ENCODE peak calls at places on chromosomes 3 and 15, in five cellular contexts. L is GM23248; W is aorta; F is SK-N-SH; I is CD4-positive, alpha-beta T cell. T is an unnamed sample.
A peak's percentile ranks its signal among the peaks of the same experiment; 100 is the strongest.

GRCh38 chr15:91603681-91604080 is 249.8 kb upstream of the SLCO3A1 start:
- DNase-seq in I (no peak), W (no peak), F (no peak), L (peak; percentile 1), T (no peak)

GRCh38 chr3:65548848-65549625 is 489.7 kb downstream of the MAGI1 start:
- DNase-seq in W (peak; percentile 45), I (no peak), L (peak; percentile 47), F (peak; percentile 84), T (peak; percentile 55)

GRCh38 chr3:61996351-61996750 is 377.0 kb downstream of the FEZF2 start:
- DNase-seq in I (no peak), L (peak; percentile 12), W (no peak), F (no peak), T (no peak)

GRCh38 chr3:178772746-178773145 is 236.5 kb downstream of the KCNMB2 start:
- DNase-seq in I (no peak), F (no peak), L (no peak), W (no peak), T (no peak)

GRCh38 chr3:32285910-32286309 is 47.4 kb downstream of the CMTM8 start:
- DNase-seq in L (no peak), W (no peak), F (no peak), I (no peak), T (no peak)

GRCh38 chr15:71069693-71070092 is 45.6 kb upstream of the THSD4 start:
- DNase-seq in F (no peak), I (no peak), W (no peak), L (no peak), T (no peak)

GRCh38 chr3:80190051-80190450 is 422.3 kb upstream of the ROBO1 start:
- DNase-seq in L (peak; percentile 29), I (no peak), W (no peak), F (no peak), T (no peak)

GRCh38 chr15:100713163-100713867 is 110.9 kb downstream of the ASB7 start:
- DNase-seq in W (no peak), F (no peak), L (peak; percentile 71), I (no peak), T (no peak)

GRCh38 chr3:129305592-129306091 is 27.0 kb downstream of the HMCES start:
- DNase-seq in I (no peak), F (no peak), W (peak; percentile 93), L (peak; percentile 77), T (peak; percentile 48)

GRCh38 chr15:52172869-52173268 is 18.3 kb downstream of the GNB5 start:
- DNase-seq in I (no peak), L (no peak), W (no peak), F (no peak), T (no peak)

GRCh38 chr15:48617619-48618018 is 27.9 kb downstream of the FBN1 start:
- DNase-seq in L (peak; percentile 75), F (no peak), I (no peak), W (peak; percentile 68), T (no peak)

GRCh38 chr3:172305552-172305951 is 142.7 kb downstream of the GHSR start:
- DNase-seq in F (no peak), L (peak; percentile 90), I (no peak), W (no peak), T (no peak)

GRCh38 chr15:99019558-99020540 is 12.3 kb upstream of the PGPEP1L start:
- DNase-seq in L (peak; percentile 95), F (no peak), W (no peak), I (no peak), T (no peak)

GRCh38 chr3:154389861-154390260 is 40.1 kb downstream of the GPR149 start:
- DNase-seq in I (no peak), F (no peak), W (no peak), L (no peak), T (no peak)

GRCh38 chr3:69081583-69082262 is 1.6 kb upstream of the UBA3 start:
- DNase-seq in W (no peak), I (no peak), F (peak; percentile 38), L (no peak), T (no peak)

GRCh38 chr15:26667222-26667988 is 105.5 kb downstream of the GABRB3 start:
- DNase-seq in I (no peak), L (no peak), W (no peak), F (no peak), T (peak; percentile 51)

GRCh38 chr3:56778904-56779303 is 22.8 kb downstream of the ARHGEF3 start:
- DNase-seq in W (no peak), F (no peak), I (no peak), L (no peak), T (no peak)

GRCh38 chr15:97177135-97177704 is 783.3 kb upstream of the ARRDC4 start:
- DNase-seq in F (no peak), W (no peak), L (no peak), I (no peak), T (no peak)

GRCh38 chr3:51982352-51982837 is 940 bp upstream of the ACY1 start:
- DNase-seq in W (no peak), F (peak; percentile 87), I (no peak), L (peak; percentile 59), T (peak; percentile 80)

GRCh38 chr15:26590673-26591072 is 182.2 kb downstream of the GABRB3 start:
- DNase-seq in L (no peak), F (no peak), I (no peak), W (no peak), T (no peak)

GRCh38 chr3:158837232-158837631 is 35.4 kb downstream of the MFSD1 start:
- DNase-seq in F (no peak), L (no peak), W (no peak), I (no peak), T (no peak)

GRCh38 chr15:28975766-28976179 is 90.0 kb downstream of the APBA2 start:
- DNase-seq in W (no peak), I (peak; percentile 64), L (peak; percentile 54), F (peak; percentile 77), T (no peak)

GRCh38 chr3:78905700-78906099 is 862.1 kb downstream of the ROBO1 start:
- DNase-seq in F (no peak), W (no peak), L (no peak), I (no peak), T (no peak)

GRCh38 chr3:99640214-99640851 is 1.9 kb downstream of the COL8A1 start:
- DNase-seq in L (peak; percentile 27), I (no peak), W (no peak), F (no peak), T (no peak)

GRCh38 chr3:23877324-23877980 is 39.3 kb downstream of the NKIRAS1 start:
- DNase-seq in L (peak; percentile 96), W (no peak), I (no peak), F (no peak), T (peak; percentile 42)
- H3K27me3 ChIP-seq in L (no peaks in the 10 kb centered on the region), W (no peaks in the 10 kb centered on the region), I (no peaks in the 10 kb centered on the region), F (no peaks in the 10 kb centered on the region), T (no peaks in the 10 kb centered on the region)

GRCh38 chr3:72254483-72254882 is 469.5 kb upstream of the PROK2 start:
- DNase-seq in I (no peak), L (no peak), W (no peak), F (no peak), T (no peak)

GRCh38 chr3:72255736-72256559 is 471.0 kb upstream of the PROK2 start:
- DNase-seq in W (peak; percentile 63), F (peak; percentile 91), L (no peak), I (peak; percentile 13), T (peak; percentile 73)

GRCh38 chr3:72258366-72258765 is 473.4 kb upstream of the PROK2 start:
- DNase-seq in L (no peak), I (no peak), W (no peak), F (no peak), T (no peak)

GRCh38 chr3:72258786-72259185 is 473.8 kb upstream of the PROK2 start:
- DNase-seq in L (no peak), W (no peak), I (no peak), F (no peak), T (no peak)

DNA sequence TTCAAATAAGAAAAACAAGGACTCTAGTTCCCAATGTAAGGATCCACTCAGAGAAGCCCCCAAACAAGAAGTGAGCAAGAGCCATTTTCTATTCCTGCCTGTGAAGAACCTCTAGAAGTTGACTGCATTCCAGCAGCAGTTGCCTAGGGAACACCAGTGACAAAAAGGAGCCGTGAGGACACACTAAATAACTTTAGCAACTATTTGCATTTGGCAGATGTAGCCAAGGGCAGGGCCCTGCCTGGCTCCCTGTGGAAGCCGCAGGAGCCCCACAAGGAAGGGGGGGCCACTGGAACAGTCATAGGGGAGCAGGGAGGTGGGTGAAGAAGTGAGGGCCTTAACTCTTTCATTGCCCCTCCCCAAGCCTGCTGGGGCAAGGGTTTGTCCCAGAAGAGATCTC is 470.2 kb upstream of the PROK2 start:
- DNase-seq in I (no peak), L (peak; percentile 81), F (peak; percentile 27), W (peak; percentile 62), T (no peak)
- H3K27me3 ChIP-seq in I (no peaks in the 10 kb centered on the region), L (peaks cover 4% of the 10 kb centered on the region), F (peaks cover 4% of the 10 kb centered on the region), W (no peaks in the 10 kb centered on the region), T (no peaks in the 10 kb centered on the region)

DNA sequence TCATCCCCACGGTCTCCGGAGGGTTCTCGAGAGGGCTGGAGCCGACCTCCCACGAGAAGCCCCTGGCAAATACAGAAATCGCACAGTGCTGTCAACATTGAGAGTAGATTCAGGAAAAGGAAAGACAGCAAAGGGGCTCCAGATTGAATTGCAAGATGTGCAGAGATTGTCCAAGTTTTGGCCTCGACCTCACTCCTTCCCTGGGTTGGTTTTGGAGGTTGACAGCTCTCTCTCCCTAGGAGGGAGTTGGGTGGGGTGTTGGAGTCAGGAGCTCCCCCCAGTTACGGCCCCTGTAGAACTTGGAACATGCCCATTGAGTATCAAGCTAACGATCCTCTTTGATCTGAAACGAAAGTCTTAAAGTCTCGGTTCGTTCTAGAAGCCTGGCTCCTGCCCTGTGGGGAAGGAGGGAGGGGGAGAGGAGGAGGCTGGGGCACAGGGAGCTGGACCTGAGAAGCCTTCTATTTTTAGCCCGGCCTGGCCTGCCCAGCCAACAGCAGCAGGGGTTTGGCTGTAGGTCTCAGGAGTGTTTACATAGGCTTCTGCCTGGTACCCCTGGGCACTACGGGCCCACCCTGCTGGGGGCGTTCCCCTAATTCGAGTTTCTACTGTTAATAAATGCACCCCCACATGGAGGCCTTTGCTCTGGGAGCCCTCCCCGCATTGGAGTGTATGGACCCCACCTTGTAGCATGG is 672 bp upstream of the KY start:
- DNase-seq in L (peak; percentile 53), F (no peak), W (peak; percentile 84), I (no peak), T (no peak)
- H3K27me3 ChIP-seq in L (no peaks in the 10 kb centered on the region), F (no peaks in the 10 kb centered on the region), W (no peaks in the 10 kb centered on the region), I (peaks cover 18% of the 10 kb centered on the region), T (no peaks in the 10 kb centered on the region)

DNA sequence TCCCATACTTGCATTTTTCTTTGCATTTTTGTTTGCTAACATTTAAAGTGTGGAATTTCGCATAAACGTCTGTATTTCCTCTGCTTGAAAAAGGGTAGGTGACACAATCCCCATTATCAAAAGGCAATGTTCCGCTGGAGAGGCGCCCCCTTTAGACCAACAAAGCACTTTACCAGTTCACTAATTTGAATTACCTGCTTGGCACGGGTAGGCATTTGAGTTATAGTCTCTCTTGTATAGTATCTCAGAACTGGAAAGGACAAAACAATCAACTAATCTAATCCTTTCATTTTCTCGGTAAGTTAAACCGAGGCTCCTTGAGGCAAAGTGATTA is 775 bp upstream of the CCDC39 start:
- DNase-seq in L (peak; percentile 52), I (no peak), W (no peak), F (peak; percentile 38), T (no peak)
- H3K27me3 ChIP-seq in L (no peaks in the 10 kb centered on the region), I (peaks cover 39% of the 10 kb centered on the region), W (no peaks in the 10 kb centered on the region), F (no peaks in the 10 kb centered on the region), T (no peaks in the 10 kb centered on the region)

GRCh38 chr15:33442449-33442848 is 131.7 kb downstream of the RYR3 start:
- DNase-seq in F (no peak), W (no peak), I (no peak), L (no peak), T (no peak)
- H3K27me3 ChIP-seq in F (no peaks in the 10 kb centered on the region), W (no peaks in the 10 kb centered on the region), I (peaks cover 6% of the 10 kb centered on the region), L (peaks cover 4% of the 10 kb centered on the region), T (peaks cover 8% of the 10 kb centered on the region)

T was measured in right lobe of liver.